ENCODE peak calls at places on chromosomes 1 and 21, in eight cellular contexts. M is heart left ventricle, Z is ovary, W is sigmoid colon, S is thyroid gland, G is IMR-90, O is tibial nerve, D is suprapubic skin. V is an unnamed sample.

GRCh38 chr21:19322360-19322759 is 918.8 kb upstream of the TMPRSS15 start:
- DNase-seq in M (no peak), Z (no peak), W (no peak), S (no peak), G (no peak), O (no peak), D (no peak), V (no peak)

GRCh38 chr1:199463521-199464127 is 563.9 kb upstream of the NR5A2 start:
- DNase-seq in M (no peak), Z (no peak), W (no peak), S (no peak), G (peak; percentile 82), O (no peak), D (no peak), V (no peak)

GRCh38 chr1:59164371-59164770 is 132.5 kb upstream of the FGGY start:
- DNase-seq in M (no peak), Z (no peak), W (no peak), S (no peak), G (no peak), O (no peak), D (no peak), V (no peak)

GRCh38 chr1:22077728-22078127 is 25.2 kb downstream of the CDC42 start:
- DNase-seq in M (no peak), Z (no peak), W (no peak), S (no peak), G (peak; percentile 44), O (no peak), D (no peak), V (no peak)

GRCh38 chr1:67978988-67979516 is 71.4 kb downstream of the DIRAS3 start:
- DNase-seq in M (no peak), Z (no peak), W (no peak), S (no peak), G (peak; percentile 88), O (no peak), D (no peak), V (no peak)

GRCh38 chr1:238401138-238401537 is 510.4 kb upstream of the ZP4 start:
- DNase-seq in M (no peak), Z (no peak), W (no peak), S (peak; percentile 9), G (no peak), O (no peak), D (no peak), V (no peak)

GRCh38 chr1:34156739-34157138 is 8.3 kb downstream of the CSMD2 start:
- DNase-seq in M (no peak), Z (no peak), W (no peak), S (no peak), G (no peak), O (no peak), D (no peak), V (no peak)

GRCh38 chr21:42047821-42048613 is 23.1 kb upstream of the UMODL1 start:
- DNase-seq in M (peak; percentile 74), Z (peak; percentile 68), W (no peak), S (peak; percentile 31), G (peak; percentile 99), O (peak; percentile 36), D (no peak), V (no peak)

GRCh38 chr1:54324750-54325704 is 81.2 kb downstream of the SSBP3 start:
- DNase-seq in M (no peak), Z (peak; percentile 79), W (peak; percentile 87), S (no peak), G (peak; percentile 24), O (peak; percentile 27), D (no peak), V (no peak)

GRCh38 chr1:156438278-156438987 is 62.1 kb downstream of the MEF2D start:
- DNase-seq in M (no peak), Z (no peak), W (no peak), S (no peak), G (peak; percentile 58), O (no peak), D (no peak), V (no peak)

GRCh38 chr1:36161656-36162531 is 5.9 kb downstream of the MAP7D1 start:
- DNase-seq in M (peak; percentile 60), Z (no peak), W (no peak), S (peak; percentile 51), G (no peak), O (no peak), D (no peak), V (peak; percentile 51)

GRCh38 chr1:111743679-111744101 is 4.5 kb upstream of the INKA2 start:
- DNase-seq in M (peak; percentile 48), Z (no peak), W (no peak), S (no peak), G (peak; percentile 84), O (no peak), D (no peak), V (no peak)

GRCh38 chr1:26360807-26361604 is 7.1 kb upstream of the CRYBG2 start:
- DNase-seq in M (no peak), Z (no peak), W (peak; percentile 56), S (no peak), G (no peak), O (no peak), D (no peak), V (no peak)
- TF ChIP-seq POLR2A in M (no peak), Z (no peak), W (no peak), S (no peak), G (no peak), O (no peak), D (no peak), V (no peak)

GRCh38 chr21:34075099-34075425 is 1.7 kb downstream of the MRPS6 start:
- DNase-seq in M (no peak), Z (no peak), W (no peak), S (no peak), G (no peak), O (no peak), D (no peak), V (no peak)

GRCh38 chr21:34078915-34079314 is 5.5 kb downstream of the MRPS6 start:
- DNase-seq in M (peak; percentile 38), Z (no peak), W (no peak), S (peak; percentile 50), G (no peak), O (no peak), D (no peak), V (peak; percentile 63)

GRCh38 chr21:34077888-34078287 is 4.5 kb downstream of the MRPS6 start:
- DNase-seq in M (no peak), Z (no peak), W (no peak), S (no peak), G (no peak), O (no peak), D (no peak), V (no peak)

GRCh38 chr21:34075760-34076159 is 2.4 kb downstream of the MRPS6 start:
- DNase-seq in M (no peak), Z (no peak), W (no peak), S (no peak), G (no peak), O (no peak), D (no peak), V (no peak)

DNA sequence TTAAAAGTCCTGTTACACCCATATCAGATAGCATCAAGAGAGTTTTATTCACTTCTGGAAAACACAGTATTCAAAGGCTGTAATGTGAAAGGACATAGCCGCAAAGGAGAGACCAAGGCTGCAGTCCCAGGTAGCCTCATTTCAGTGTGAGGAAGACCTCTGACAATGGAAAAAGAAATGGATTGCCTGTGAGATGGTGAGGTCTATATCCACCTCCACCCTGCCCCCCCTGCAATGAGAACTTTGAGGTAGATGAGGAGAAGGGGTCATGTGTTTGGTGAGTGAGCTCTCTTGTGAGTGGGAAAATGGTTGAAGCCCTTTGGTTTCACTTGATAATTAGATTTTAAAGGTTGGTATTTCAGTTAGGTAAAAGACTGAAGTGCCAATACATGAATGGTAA is 3.5 kb downstream of the MRPS6 start:
- DNase-seq in M (no peak), Z (no peak), W (no peak), S (peak; percentile 10), G (no peak), O (no peak), D (no peak), V (no peak)
- H3K36me3 ChIP-seq in M (no peaks in the 10 kb centered on the region), Z (no peaks in the 10 kb centered on the region), W (no peaks in the 10 kb centered on the region), S (no peaks in the 10 kb centered on the region), G (peaks cover 1% of the 10 kb centered on the region), O (no peaks in the 10 kb centered on the region), D (no peaks in the 10 kb centered on the region), V (no peaks in the 10 kb centered on the region)

DNA sequence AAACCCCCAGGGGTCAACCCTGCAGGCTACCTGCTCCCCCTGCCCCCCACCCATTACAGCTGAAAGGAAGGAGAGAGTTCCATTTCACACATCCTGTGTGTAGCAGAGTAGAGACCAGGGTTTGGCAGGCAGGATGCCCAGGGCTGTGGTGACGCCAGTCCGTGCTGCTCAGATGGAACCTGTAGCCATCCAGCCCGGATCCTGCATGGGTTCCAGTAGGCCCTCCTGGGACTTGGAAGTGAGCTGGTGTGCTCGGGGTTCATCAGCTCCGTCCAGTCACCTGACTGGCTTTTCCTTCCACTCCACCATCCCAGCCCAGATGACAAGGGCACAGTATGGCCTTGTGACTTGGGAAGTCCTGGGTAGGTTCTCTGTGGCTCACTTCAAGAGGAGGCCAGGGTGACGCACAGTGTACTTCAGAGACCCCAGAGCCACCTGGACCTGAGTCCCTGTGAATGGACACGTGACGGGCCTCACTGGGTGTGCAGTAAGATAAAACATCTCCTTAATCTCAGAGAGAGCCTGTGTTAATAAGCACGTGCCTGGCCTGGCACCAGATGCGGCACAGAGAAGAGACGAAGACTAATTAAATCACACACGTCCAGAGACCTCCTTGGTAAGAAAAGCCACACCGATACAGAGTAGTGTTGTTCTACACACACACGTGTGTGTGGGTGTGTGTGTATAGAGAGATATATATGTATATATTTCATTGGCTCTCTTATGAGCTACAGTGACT is 16.0 kb downstream of the ITPKB start:
- DNase-seq in M (no peak), Z (no peak), W (no peak), S (no peak), G (no peak), O (no peak), D (no peak), V (no peak)
- H3K4me3 ChIP-seq in M (no peak overlapping the region), Z (no peak overlapping the region), W (no peak overlapping the region), S (no peak overlapping the region), G (no peak overlapping the region), O (no peak overlapping the region), D (no peak overlapping the region), V (no peak overlapping the region)

GRCh38 chr1:1319646-1319941 is 4.9 kb downstream of the INTS11 start:
- DNase-seq in M (no peak), Z (no peak), W (no peak), S (no peak), G (no peak), O (no peak), D (no peak), V (no peak)

GRCh38 chr1:1318777-1319645 is 5.4 kb downstream of the INTS11 start:
- DNase-seq in M (no peak), Z (no peak), W (no peak), S (no peak), G (no peak), O (no peak), D (no peak), V (no peak)

GRCh38 chr1:1315435-1315901 is 7.1 kb downstream of the PUSL1 start:
- DNase-seq in M (no peak), Z (no peak), W (no peak), S (no peak), G (no peak), O (no peak), D (no peak), V (no peak)

GRCh38 chr1:1318131-1318652 is 6.3 kb downstream of the INTS11 start:
- DNase-seq in M (peak; percentile 89), Z (peak; percentile 95), W (peak; percentile 97), S (peak; percentile 95), G (peak; percentile 95), O (peak; percentile 85), D (peak; percentile 92), V (peak; percentile 80)

DNA sequence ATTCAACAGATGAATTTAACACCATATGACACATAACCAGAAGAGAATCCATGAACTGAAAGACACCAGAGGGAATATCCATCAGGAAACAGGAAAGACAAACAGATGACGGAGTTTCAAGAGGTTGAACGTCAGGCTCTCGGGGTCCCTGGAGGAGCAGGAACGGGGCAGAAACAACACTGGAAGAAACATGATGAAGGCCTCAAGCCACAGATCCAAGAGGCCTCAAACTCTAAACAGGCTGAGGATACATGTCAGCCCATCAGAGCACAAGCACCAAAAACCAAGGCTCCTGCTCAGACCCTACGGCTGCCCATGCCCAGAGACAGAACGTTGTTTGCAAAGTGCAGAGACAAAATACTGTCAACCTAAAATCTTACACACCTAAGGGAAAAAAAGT is 7.0 kb downstream of the INTS11 start:
- DNase-seq in M (no peak), Z (no peak), W (no peak), S (no peak), G (no peak), O (no peak), D (no peak), V (no peak)
- TF ChIP-seq POLR2A in M (no peak), Z (no peak), W (no peak), S (no peak), G (no peak), O (no peak), D (no peak), V (no peak)